ENCODE peak calls at places on chromosomes 4 and X, in five cellular contexts. A is fibroblast of lung, O is BJ, M is HCT116, Q is neural progenitor cell. P is an unnamed sample. For H3K27me3, the result is how much of the 10 kb centered on the place peaks cover.

GRCh38 chrX:13293700-13294099 is 26.2 kb downstream of the ATXN3L start:
- DNase-seq in A (peak), O (no peak), M (no peak), Q (peak), P (no peak)

GRCh38 chrX:121010218-121010617 is 24.7 kb upstream of the CT47A1 start:
- DNase-seq in A (peak), O (no peak), M (no peak), Q (no peak), P (no peak)

GRCh38 chr4:78345237-78345636 is 206.3 kb upstream of the ANXA3 start:
- DNase-seq in A (no peak), O (no peak), M (no peak), Q (no peak), P (no peak)

GRCh38 chr4:169976951-169977350 is 49.2 kb downstream of the MFAP3L start:
- DNase-seq in A (no peak), O (no peak), M (no peak), Q (peak), P (no peak)

GRCh38 chr4:76213415-76214268 is at the start of gene SCARB2:
- DNase-seq in A (peak), O (peak), M (peak), Q (peak), P (peak)

GRCh38 chr4:87853108-87853507 is 20.3 kb downstream of the MEPE start:
- DNase-seq in A (peak), O (peak), M (peak), Q (peak), P (no peak)

GRCh38 chr4:960140-960735 is 13.1 kb downstream of the DGKQ start:
- DNase-seq in A (no peak), O (no peak), M (no peak), Q (no peak), P (no peak)

GRCh38 chr4:183118141-183118540 is 19.1 kb downstream of the WWC2 start:
- DNase-seq in A (peak), O (no peak), M (no peak), Q (no peak), P (no peak)

GRCh38 chr4:15653864-15654391 is 1.2 kb downstream of the FBXL5 start:
- DNase-seq in A (peak), O (no peak), M (no peak), Q (peak), P (no peak)

GRCh38 chr4:71338846-71339593 is at the start of gene SLC4A4:
- DNase-seq in A (peak), O (peak), M (no peak), Q (no peak), P (peak)

GRCh38 chr4:118729287-118730286 is 44.4 kb downstream of the METTL14 start:
- DNase-seq in A (peak), O (peak), M (no peak), Q (no peak), P (peak)

GRCh38 chr4:185542626-185543336 is 7.5 kb upstream of the PDLIM3 start:
- DNase-seq in A (peak), O (no peak), M (no peak), Q (no peak), P (peak)

GRCh38 chrX:154797006-154797405 is 8.3 kb downstream of the MPP1 start:
- DNase-seq in A (peak), O (no peak), M (no peak), Q (no peak), P (no peak)

GRCh38 chr4:127782025-127782274 is 172 bp upstream of the HSPA4L start:
- DNase-seq in A (peak), O (peak), M (peak), Q (peak), P (peak)

GRCh38 chr4:147578611-147579010 is 38.6 kb upstream of the TMEM184C start:
- DNase-seq in A (no peak), O (no peak), M (no peak), Q (no peak), P (no peak)

DNA sequence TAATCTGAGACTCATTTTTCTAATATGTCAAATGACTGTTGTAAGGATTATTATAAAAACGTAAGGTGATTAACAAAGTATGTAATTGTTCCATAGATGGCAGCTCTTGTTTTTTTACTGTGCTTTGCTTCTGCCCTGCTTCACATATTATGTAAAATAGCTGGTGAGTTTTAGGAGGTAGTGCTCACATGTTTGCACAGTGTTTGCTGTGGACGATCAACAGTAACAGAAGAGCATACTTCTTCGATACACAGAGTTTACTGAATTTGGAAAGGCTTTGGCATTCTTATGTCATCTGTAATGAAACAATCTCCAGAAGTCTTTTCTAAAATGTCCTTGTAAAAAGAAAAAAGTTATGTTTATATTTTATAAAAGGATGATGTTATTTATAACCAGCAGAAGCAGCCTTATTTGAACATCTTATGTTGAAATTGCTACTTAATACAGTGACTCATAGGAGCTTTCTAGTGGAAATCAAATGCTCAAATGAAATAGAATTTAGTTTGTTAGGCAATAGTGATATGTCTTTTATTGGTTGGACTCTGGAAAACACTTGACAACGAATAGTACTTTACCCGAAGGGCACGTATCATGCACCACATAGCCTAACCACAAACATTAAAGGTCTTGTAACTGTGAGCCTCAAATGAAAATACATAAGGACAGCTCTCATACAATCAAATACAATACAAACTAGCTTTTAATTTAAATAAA is 1.9 kb upstream of the MTTP start:
- DNase-seq in A (no peak), O (peak), M (no peak), Q (no peak), P (no peak)
- H3K27me3 ChIP-seq in A (under half), O (under half), M (under half), Q (under half), P (under half)

GRCh38 chr4:4386296-4386735 is 586 bp upstream of the NSG1 start:
- DNase-seq in A (no peak), O (no peak), M (no peak), Q (peak), P (no peak)

GRCh38 chr4:4384837-4385236 is 2.1 kb upstream of the NSG1 start:
- DNase-seq in A (no peak), O (no peak), M (peak), Q (peak), P (no peak)

GRCh38 chr4:4379540-4380087 is 7.3 kb upstream of the NSG1 start:
- DNase-seq in A (no peak), O (no peak), M (no peak), Q (no peak), P (no peak)

GRCh38 chr4:4385729-4386295 is 1.1 kb upstream of the NSG1 start:
- DNase-seq in A (no peak), O (no peak), M (no peak), Q (no peak), P (no peak)

DNA sequence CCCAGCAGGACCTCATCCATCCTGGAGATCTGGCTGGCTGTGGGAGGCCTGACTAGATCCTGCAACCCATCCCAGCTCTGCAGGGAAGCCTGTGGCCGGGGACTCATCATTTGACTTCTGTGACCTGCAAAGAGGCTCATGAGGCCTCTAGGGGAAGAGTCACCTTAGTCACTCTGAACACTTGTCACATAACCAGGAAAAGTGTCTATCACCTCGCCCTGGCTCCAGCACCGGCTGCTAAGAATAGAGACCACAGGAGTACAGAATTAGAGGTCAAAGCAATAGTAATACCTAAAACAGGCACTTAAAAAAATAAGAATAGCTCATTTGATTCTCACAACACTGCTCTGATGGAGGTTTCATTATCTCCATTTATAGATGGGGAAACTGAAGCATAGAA is 3.8 kb upstream of the NSG1 start:
- DNase-seq in A (no peak), O (no peak), M (no peak), Q (no peak), P (no peak)
- H3K27me3 ChIP-seq in A (under half), O (under half), M (under half), Q (half or more), P (half or more)

GRCh38 chr4:5887361-5888221 is 5.3 kb downstream of the CRMP1 start:
- DNase-seq in A (peak), O (no peak), M (no peak), Q (peak), P (no peak)

GRCh38 chr4:5888706-5889696 is 3.9 kb downstream of the CRMP1 start:
- DNase-seq in A (no peak), O (no peak), M (no peak), Q (no peak), P (no peak)

GRCh38 chr4:5887011-5887360 is 5.9 kb downstream of the CRMP1 start:
- DNase-seq in A (no peak), O (no peak), M (no peak), Q (no peak), P (no peak)

GRCh38 chr4:5890063-5890727 is 2.7 kb downstream of the CRMP1 start:
- DNase-seq in A (peak), O (no peak), M (no peak), Q (peak), P (no peak)

DNA sequence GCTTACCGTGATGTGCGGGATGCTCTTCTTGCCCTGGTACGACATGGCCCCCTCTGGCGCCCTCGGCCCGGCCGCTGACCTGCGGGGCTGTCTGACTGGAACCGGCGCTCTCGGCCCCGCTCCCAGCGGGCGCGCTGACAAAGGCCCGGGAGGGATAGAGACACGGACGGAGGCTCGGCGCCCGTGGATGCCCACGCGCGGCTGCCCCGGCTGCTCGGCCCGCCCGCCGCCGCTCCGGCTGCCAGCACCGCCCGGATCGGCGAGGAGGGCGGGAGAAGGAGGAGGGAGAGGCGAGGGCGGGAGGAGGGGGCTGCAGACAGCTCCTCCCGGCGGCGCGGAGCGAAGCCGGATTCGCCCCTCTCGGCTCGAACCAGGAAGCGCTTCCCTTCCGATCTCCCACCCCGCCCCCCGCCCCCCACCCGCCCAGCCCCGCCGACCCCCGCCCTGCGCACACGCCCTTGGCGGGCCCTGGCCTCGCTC is 4.6 kb downstream of the CRMP1 start:
- DNase-seq in A (peak), O (no peak), M (no peak), Q (peak), P (no peak)
- H3K27me3 ChIP-seq in A (under half), O (under half), M (under half), Q (under half), P (half or more)

GRCh38 chrX:51802917-51803688 is 59.9 kb downstream of the GSPT2 start:
- DNase-seq in A (peak), O (peak), M (peak), Q (peak), P (peak)
- H3K27me3 ChIP-seq in A (under half), O (under half), M (under half), Q (under half), P (under half)

GRCh38 chr4:30720021-30720655 is at the start of gene PCDH7:
- DNase-seq in A (peak), O (no peak), M (no peak), Q (no peak), P (no peak)
- H3K27me3 ChIP-seq in A (under half), O (under half), M (under half), Q (under half), P (under half)

GRCh38 chrX:109855501-109855900 is 122.4 kb upstream of the ACSL4 start:
- DNase-seq in A (no peak), O (no peak), M (no peak), Q (no peak), P (no peak)
- H3K27me3 ChIP-seq in A (under half), O (under half), M (under half), Q (under half), P (under half)

P was measured in AG04450.